ENCODE peak calls at places on chromosomes 4 and X, in seven cellular contexts. O, I, V, K, C, W and M are unnamed samples.

GRCh38 chrX:153669174-153669890 is 4.3 kb downstream of the PNCK start:
- DNase-seq in K (peak), W (peak), C (no peak), I (no peak), V (no peak), O (no peak), M (peak)

GRCh38 chr4:74202062-74202586 is 44.2 kb downstream of the MTHFD2L start:
- DNase-seq in O (no peak), W (no peak), I (no peak), V (no peak), K (no peak), C (no peak), M (no peak)

GRCh38 chrX:1884446-1884845 is 269.6 kb downstream of the ASMT start:
- DNase-seq in W (no peak), C (no peak), V (no peak), O (no peak), I (no peak), K (no peak), M (no peak)

GRCh38 chrX:14729058-14729457 is 143.8 kb downstream of the FANCB start:
- DNase-seq in V (no peak), K (no peak), O (no peak), C (no peak), W (no peak), I (no peak), M (no peak)

GRCh38 chrX:77014655-77015377 is 432.4 kb upstream of the FGF16 start:
- DNase-seq in I (no peak), V (no peak), K (no peak), C (no peak), W (no peak), O (no peak), M (no peak)

GRCh38 chrX:1558761-1559468 is 21.9 kb upstream of the P2RY8 start:
- DNase-seq in C (no peak), W (no peak), K (no peak), V (no peak), O (no peak), I (no peak), M (no peak)

GRCh38 chr4:1291996-1292702 is 2.5 kb downstream of the MAEA start:
- DNase-seq in O (no peak), K (no peak), V (no peak), W (peak), C (no peak), I (no peak), M (no peak)

GRCh38 chr4:86940920-86941460 is 6.2 kb downstream of the AFF1 start:
- DNase-seq in K (no peak), I (no peak), O (no peak), V (no peak), C (no peak), W (no peak), M (no peak)

GRCh38 chr4:74540193-74540592 is 95.3 kb downstream of the AREG start:
- DNase-seq in K (peak), V (no peak), O (no peak), C (peak), W (no peak), I (peak), M (no peak)

GRCh38 chr4:16573181-16573580 is 325.3 kb downstream of the LDB2 start:
- DNase-seq in W (no peak), I (no peak), V (no peak), O (no peak), C (no peak), K (peak), M (no peak)

GRCh38 chr4:128517739-128518510 is 230.3 kb upstream of the PGRMC2 start:
- DNase-seq in V (peak), C (peak), I (peak), K (peak), O (peak), W (no peak), M (peak)

GRCh38 chrX:12779534-12779933 is 11.7 kb upstream of the PRPS2 start:
- DNase-seq in V (peak), I (no peak), C (no peak), K (no peak), W (no peak), O (no peak), M (no peak)

GRCh38 chr4:165684177-165684870 is 188.7 kb upstream of the TLL1 start:
- DNase-seq in C (no peak), W (no peak), I (peak), K (peak), O (no peak), V (no peak), M (no peak)

GRCh38 chr4:102759835-102760644 is 728 bp downstream of the MANBA start:
- DNase-seq in I (peak), C (no peak), V (no peak), W (no peak), K (peak), O (peak), M (peak)

GRCh38 chrX:125757794-125758564 is 408.1 kb downstream of the DCAF12L2 start:
- DNase-seq in C (no peak), O (no peak), V (peak), W (no peak), K (no peak), I (no peak), M (no peak)

GRCh38 chrX:653316-653715 is 22.7 kb downstream of the SHOX start:
- DNase-seq in K (no peak), I (no peak), V (no peak), W (no peak), O (no peak), C (no peak), M (no peak)

GRCh38 chr4:128450326-128451120 is 162.9 kb upstream of the PGRMC2 start:
- DNase-seq in K (no peak), O (no peak), V (no peak), W (no peak), C (no peak), I (no peak), M (no peak)

GRCh38 chr4:80178964-80179363 is 18.3 kb upstream of the PRDM8 start:
- DNase-seq in W (no peak), C (no peak), V (no peak), O (no peak), K (no peak), I (no peak), M (no peak)

GRCh38 chr4:168584321-168584771 is 87.5 kb downstream of the PALLD start:
- DNase-seq in W (no peak), V (no peak), C (no peak), I (peak), K (peak), O (no peak), M (no peak)

GRCh38 chr4:87216469-87216868 is 3.9 kb downstream of the KLHL8 start:
- DNase-seq in C (no peak), I (peak), O (no peak), K (no peak), W (no peak), V (no peak), M (no peak)

GRCh38 chr4:88159137-88159725 is 792 bp upstream of the ABCG2 start:
- DNase-seq in O (no peak), W (no peak), K (no peak), C (no peak), V (peak), I (no peak), M (no peak)

GRCh38 chr4:151147000-151147399 is 47.6 kb downstream of the RPS3A start:
- DNase-seq in O (no peak), V (no peak), I (no peak), K (peak), C (no peak), W (no peak), M (no peak)

GRCh38 chrX:3713225-3713936 is at the start of gene PRKX:
- DNase-seq in O (peak), K (peak), W (peak), C (no peak), I (peak), V (peak), M (peak)

GRCh38 chr4:39151120-39151713 is 31.1 kb upstream of the WDR19 start:
- DNase-seq in W (no peak), C (no peak), K (peak), V (no peak), O (no peak), I (no peak), M (no peak)

GRCh38 chr4:183467246-183467645 is 22.8 kb downstream of the CDKN2AIP start:
- DNase-seq in V (no peak), K (no peak), C (no peak), W (no peak), O (no peak), I (no peak), M (no peak)

GRCh38 chrX:11064851-11065600 is 46.1 kb upstream of the HCCS start:
- DNase-seq in W (no peak), I (peak), C (peak), V (no peak), K (peak), O (no peak), M (no peak)

GRCh38 chrX:153667931-153668396 is 5.6 kb downstream of the PNCK start:
- DNase-seq in I (peak), K (peak), V (peak), O (peak), W (peak), C (peak), M (peak)

GRCh38 chr4:24664956-24665355 is 80.6 kb upstream of the DHX15 start:
- DNase-seq in I (peak), O (no peak), K (peak), W (no peak), C (peak), V (no peak), M (no peak)

GRCh38 chrX:56253832-56254703 is 21.9 kb downstream of the KLF8 start:
- DNase-seq in C (no peak), K (no peak), O (no peak), W (no peak), V (no peak), I (no peak), M (no peak)

GRCh38 chr4:40514409-40515025 is 115.1 kb downstream of the RBM47 start:
- DNase-seq in I (no peak), O (peak), C (no peak), V (peak), K (no peak), W (no peak), M (no peak)

GRCh38 chr4:48635310-48635709 is 144.8 kb downstream of the FRYL start:
- DNase-seq in K (peak), C (no peak), O (no peak), V (no peak), W (no peak), I (peak), M (no peak)

GRCh38 chr4:137664416-137664815 is 132.1 kb upstream of the PCDH18 start:
- DNase-seq in C (no peak), V (no peak), O (no peak), W (no peak), I (no peak), K (peak), M (no peak)

GRCh38 chrX:123588723-123589122 is 144.1 kb downstream of the THOC2 start:
- DNase-seq in V (no peak), C (no peak), K (no peak), I (no peak), W (no peak), O (no peak), M (no peak)

GRCh38 chrX:17706676-17707075 is 30.6 kb upstream of the SCML1 start:
- DNase-seq in O (no peak), K (peak), W (no peak), V (no peak), I (peak), C (peak), M (no peak)

GRCh38 chr4:5758741-5759140 is 47.7 kb downstream of the EVC start:
- DNase-seq in I (peak), V (no peak), C (peak), O (no peak), K (peak), W (no peak), M (no peak)

GRCh38 chr4:3388461-3389185 is 53.1 kb upstream of the HGFAC start:
- DNase-seq in W (peak), I (peak), K (peak), V (no peak), C (peak), O (no peak), M (peak)

GRCh38 chrX:100591256-100592051 is 6.7 kb downstream of the TNMD start:
- DNase-seq in I (no peak), W (no peak), C (no peak), V (no peak), O (no peak), K (no peak), M (no peak)

GRCh38 chr4:46270986-46271596 is 118.8 kb downstream of the GABRA2 start:
- DNase-seq in C (no peak), K (peak), I (peak), V (no peak), W (no peak), O (no peak), M (no peak)

GRCh38 chr4:3635090-3635820 is 103.0 kb upstream of the LRPAP1 start:
- DNase-seq in C (no peak), W (peak), O (no peak), V (no peak), K (no peak), I (no peak), M (no peak)

DNA sequence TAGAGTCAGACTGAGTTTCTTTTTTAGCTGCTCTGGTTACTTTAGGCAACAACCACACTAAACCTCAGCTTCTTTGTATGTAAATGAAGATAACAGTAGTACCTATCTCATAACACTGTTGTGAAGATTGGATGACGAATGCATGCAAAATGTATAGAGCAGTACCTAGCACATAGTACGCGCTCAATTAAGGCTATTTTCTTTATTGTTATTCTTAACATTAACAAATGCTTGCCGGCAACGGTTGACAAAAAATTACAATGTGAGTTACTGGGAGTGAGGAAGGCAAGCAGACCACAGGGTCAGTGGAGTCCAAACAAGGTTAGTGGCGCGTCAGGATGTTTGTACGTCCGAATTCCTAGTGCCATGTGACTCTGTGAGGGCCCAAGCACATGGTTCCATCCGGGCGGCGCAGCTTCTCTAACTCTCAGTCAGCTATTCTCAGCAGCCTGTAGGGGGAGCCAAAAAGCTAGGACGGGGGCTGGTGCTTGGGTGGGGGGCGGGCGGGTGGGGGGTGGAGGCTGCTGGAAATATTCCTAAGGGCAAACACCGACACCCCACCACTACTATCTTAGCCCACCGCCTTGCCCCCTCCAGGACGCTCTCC is 795 bp upstream of the NALF2 start:
- DNase-seq in V (peak), W (no peak), O (no peak), K (peak), I (no peak), C (no peak), M (no peak)
- TF ChIP-seq CTCF in V (peak), W (no peak), O (peak), K (peak), I (no peak), C (no peak), M (no peak)

DNA sequence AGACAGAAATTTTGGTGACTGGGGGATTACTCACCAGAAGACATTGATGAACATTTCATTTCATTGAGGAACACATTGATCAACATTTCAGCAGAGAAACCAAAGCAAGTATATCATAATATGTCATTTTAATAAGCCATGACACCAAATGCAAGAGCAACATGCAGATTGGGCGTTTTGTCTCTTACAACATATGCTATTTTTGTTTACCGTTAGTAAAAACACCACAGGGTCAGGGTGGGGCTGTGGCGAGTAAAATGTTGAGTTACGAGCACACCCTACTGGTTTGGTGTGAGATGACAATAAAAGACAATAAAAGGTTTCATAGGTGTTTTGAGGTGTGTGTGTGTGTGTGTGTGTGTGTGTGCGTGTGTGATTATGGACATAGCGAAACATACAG is 294.5 kb downstream of the PDGFC start:
- DNase-seq in I (no peak), V (no peak), K (peak), O (peak), C (no peak), W (no peak), M (peak)
- TF ChIP-seq CTCF in I (peak), V (peak), K (peak), O (peak), C (peak), W (no peak), M (no peak)

GRCh38 chrX:24520472-24520871 is 55.4 kb downstream of the PDK3 start:
- DNase-seq in C (no peak), K (no peak), O (no peak), W (no peak), V (no peak), I (no peak), M (no peak)

GRCh38 chrX:24513416-24513815 is 48.3 kb downstream of the PDK3 start:
- DNase-seq in W (no peak), V (no peak), K (no peak), I (no peak), O (no peak), C (no peak), M (peak)

GRCh38 chrX:24515447-24515846 is 50.4 kb downstream of the PDK3 start:
- DNase-seq in W (no peak), K (peak), I (no peak), V (no peak), O (no peak), C (no peak), M (no peak)
- TF ChIP-seq CTCF in W (no peak), K (peak), I (peak), V (no peak), O (no peak), C (peak), M (no peak)

GRCh38 chrX:95071052-95071451 is 1397.0 kb downstream of the FAM133A start:
- DNase-seq in I (no peak), V (no peak), W (no peak), K (peak), C (no peak), O (no peak), M (no peak)

GRCh38 chrX:95071621-95072020 is 1397.6 kb downstream of the FAM133A start:
- DNase-seq in V (no peak), K (no peak), I (peak), W (no peak), O (no peak), C (no peak), M (no peak)

DNA sequence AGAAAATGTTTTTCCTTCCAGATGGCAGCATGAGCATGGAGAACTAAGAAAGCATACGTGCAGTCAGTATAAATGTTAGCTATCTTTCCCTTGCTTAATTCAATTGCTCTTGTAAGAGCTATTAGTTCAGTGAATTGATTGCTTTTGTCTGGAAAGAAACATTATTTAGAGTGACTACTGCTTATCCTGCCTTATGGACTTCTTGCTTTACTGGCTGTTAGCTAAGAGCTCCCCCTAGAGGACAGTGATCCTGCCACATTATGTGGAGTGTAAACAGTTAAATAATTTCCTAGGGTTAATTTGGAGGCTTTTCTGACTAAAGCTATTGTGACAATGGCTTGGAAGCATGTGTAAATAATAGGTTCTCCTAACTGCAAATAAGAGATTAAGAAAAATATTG is 1402.4 kb downstream of the FAM133A start:
- DNase-seq in V (no peak), K (peak), O (no peak), C (no peak), I (peak), W (no peak), M (no peak)
- TF ChIP-seq CTCF in V (peak), K (peak), O (no peak), C (peak), I (peak), W (no peak), M (peak)